ENCODE peak calls at places on chromosomes 16 and 17, in six cellular contexts. E is PC-9, T is neural progenitor cell, L is ovary, M is heart right ventricle, N is transverse colon. H is an unnamed sample. For H3K27me3 and H3K4me1, the result is how much of the 10 kb centered on the place peaks cover.

GRCh38 chr16:86024210-86024609 is 125.2 kb downstream of the IRF8 start:
- DNase-seq in E (no peak), T (no peak), N (no peak), L (no peak), M (no peak), H (no peak)

GRCh38 chr16:85550422-85551318 is 62.5 kb upstream of the GSE1 start:
- DNase-seq in T (no peak), E (no peak), M (no peak), L (no peak), N (no peak), H (no peak)

GRCh38 chr16:71520550-71520949 is 5.7 kb upstream of the CHST4 start:
- DNase-seq in N (no peak), T (no peak), L (no peak), M (no peak), E (peak), H (no peak)

GRCh38 chr17:37824534-37825485 is 80.0 kb upstream of the HNF1B start:
- DNase-seq in T (no peak), M (no peak), L (no peak), N (no peak), E (no peak), H (no peak)

GRCh38 chr17:37476431-37477130 is 13.1 kb upstream of the DUSP14 start:
- DNase-seq in N (peak), E (peak), M (peak), T (no peak), L (no peak), H (peak)

GRCh38 chr16:24069036-24069590 is 187.0 kb upstream of the CACNG3 start:
- DNase-seq in M (no peak), N (no peak), L (no peak), T (no peak), E (no peak), H (no peak)

GRCh38 chr17:64020068-64020766 is at the start of gene ICAM2:
- DNase-seq in M (peak), T (no peak), L (peak), N (peak), E (no peak), H (peak)

GRCh38 chr17:1123397-1124237 is 56.2 kb downstream of the ABR start:
- DNase-seq in M (no peak), L (no peak), E (no peak), N (no peak), T (peak), H (peak)

GRCh38 chr16:8730335-8730915 is 56.0 kb downstream of the ABAT start:
- DNase-seq in L (no peak), E (no peak), T (no peak), N (no peak), M (no peak), H (no peak)

GRCh38 chr17:57604771-57605733 is 140.0 kb downstream of the CCDC182 start:
- DNase-seq in E (no peak), T (peak), M (peak), N (peak), L (peak), H (no peak)

GRCh38 chr17:76271669-76272540 is 6.8 kb downstream of the UBALD2 start:
- DNase-seq in L (peak), N (peak), T (no peak), M (no peak), E (no peak), H (no peak)

GRCh38 chr17:64063766-64064224 is 43.4 kb upstream of the ICAM2 start:
- DNase-seq in T (peak), L (peak), N (peak), M (peak), E (no peak), H (peak)

GRCh38 chr17:39625198-39625769 is 1.5 kb upstream of the PPP1R1B start:
- DNase-seq in L (no peak), E (no peak), M (no peak), N (peak), T (no peak), H (no peak)
- H3K27me3 ChIP-seq in L (under half), E (under half), M (under half), N (under half), T (half or more), H (half or more)

GRCh38 chr17:81512984-81513668 is 527 bp upstream of the ACTG1 start:
- DNase-seq in M (peak), T (peak), N (peak), E (no peak), L (peak), H (peak)
- H3K4me1 ChIP-seq in M (half or more), T (under half), N (under half), E (under half), L (under half), H (half or more)

GRCh38 chr17:45222273-45222993 is 748 bp downstream of the FMNL1 start:
- DNase-seq in N (no peak), M (no peak), T (peak), E (no peak), L (no peak), H (peak)
- H3K4me3 ChIP-seq in N (peak), M (peak), T (peak), E (peak), L (peak), H (peak)

GRCh38 chr17:42787266-42787665 is 6.9 kb downstream of the WNK4 start:
- DNase-seq in E (no peak), N (no peak), L (no peak), M (no peak), T (no peak), H (no peak)
- H3K27me3 ChIP-seq in E (under half), N (under half), L (under half), M (under half), T (under half), H (half or more)

DNA sequence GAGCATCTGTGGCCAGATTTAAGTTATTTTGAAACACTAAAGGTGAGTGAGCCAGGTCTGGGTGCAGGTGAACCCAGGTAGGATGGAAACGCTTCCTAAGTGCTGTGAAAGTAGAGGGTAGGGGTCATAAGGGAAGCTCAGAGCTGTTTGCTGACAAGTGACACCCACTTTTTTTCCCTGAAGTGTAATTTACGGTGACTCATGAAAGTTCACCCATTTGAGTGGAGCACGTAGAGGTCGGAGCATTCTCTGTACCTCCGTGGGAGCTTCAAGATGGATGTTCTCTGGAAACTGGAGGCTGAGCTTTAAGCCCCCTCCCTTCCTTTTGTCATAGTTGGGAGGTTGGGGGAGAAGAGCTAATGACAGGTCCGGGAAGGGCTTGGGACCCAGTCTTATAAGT is 44.3 kb downstream of the MPRIP start:
- DNase-seq in N (peak), L (no peak), T (no peak), E (no peak), M (no peak), H (no peak)
- H3K4me1 ChIP-seq in N (under half), L (under half), T (under half), E (under half), M (under half), H (under half)

DNA sequence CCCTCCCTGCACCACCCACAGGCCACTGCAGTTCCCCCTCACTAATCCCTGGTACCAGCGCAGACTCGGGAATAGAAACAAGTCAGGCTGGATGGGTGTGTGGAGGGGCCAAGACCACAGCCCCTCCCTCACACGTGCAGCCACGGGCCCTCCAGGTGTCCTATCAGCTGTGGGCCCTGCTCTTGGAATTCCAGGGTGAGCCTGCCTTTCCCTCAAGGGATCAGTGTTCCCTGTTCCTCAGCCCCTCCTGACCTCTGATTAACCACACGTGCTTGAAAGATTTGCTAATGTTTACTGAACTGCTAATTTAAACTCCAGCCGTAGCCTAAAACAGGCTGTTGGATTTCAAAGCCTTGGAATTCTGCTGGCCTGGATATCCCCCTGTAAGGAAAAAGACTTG is 146.5 kb downstream of the SOCS1 start:
- DNase-seq in T (no peak), L (no peak), M (no peak), E (no peak), N (no peak), H (no peak)
- H3K4me3 ChIP-seq in T (no peak), L (no peak), M (no peak), E (no peak), N (no peak), H (no peak)

GRCh38 chr17:49471769-49472168 is 23.3 kb upstream of the NGFR start:
- DNase-seq in T (no peak), M (no peak), N (no peak), E (no peak), L (no peak), H (no peak)

GRCh38 chr17:49467175-49467574 is 27.9 kb upstream of the NGFR start:
- DNase-seq in E (no peak), N (no peak), L (no peak), T (no peak), M (no peak), H (no peak)

GRCh38 chr17:49471089-49471683 is 23.9 kb upstream of the NGFR start:
- DNase-seq in L (no peak), M (peak), T (peak), E (no peak), N (no peak), H (peak)

GRCh38 chr17:49469831-49470568 is 25.1 kb upstream of the NGFR start:
- DNase-seq in L (peak), T (peak), E (no peak), M (peak), N (no peak), H (peak)

DNA sequence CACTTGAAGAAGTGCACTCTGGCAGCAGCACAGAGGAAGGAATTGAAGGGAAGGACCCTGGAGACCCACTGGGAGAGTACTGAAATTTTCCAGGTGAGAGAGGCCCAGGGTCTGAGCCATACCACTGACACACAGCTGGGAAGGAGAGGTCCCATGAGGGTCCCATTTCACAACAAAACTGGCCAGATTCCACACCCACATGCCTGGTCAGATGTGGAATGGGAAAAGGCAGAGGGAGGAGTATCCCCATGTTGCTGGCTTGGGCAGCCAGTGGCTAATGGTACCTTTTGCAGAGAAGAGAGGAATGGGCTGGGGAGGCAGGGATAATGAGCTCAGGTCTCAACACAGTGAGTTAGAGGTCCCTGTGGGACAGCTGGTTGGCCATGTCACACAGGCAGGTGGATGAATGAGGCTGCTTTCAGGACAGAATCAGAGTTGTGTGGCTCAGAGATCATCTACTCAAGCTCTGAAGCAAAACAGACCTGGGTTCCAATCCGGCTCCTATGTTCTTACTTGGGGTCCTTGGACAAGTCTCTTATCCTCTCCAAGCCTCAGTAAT is 26.2 kb upstream of the NGFR start:
- DNase-seq in E (no peak), L (no peak), T (no peak), M (no peak), N (no peak), H (no peak)
- H3K27me3 ChIP-seq in E (half or more), L (under half), T (half or more), M (under half), N (half or more), H (under half)

GRCh38 chr16:68283346-68283745 is 19.0 kb downstream of the SLC7A6 start:
- DNase-seq in E (no peak), T (no peak), L (no peak), N (no peak), M (no peak), H (no peak)

GRCh38 chr16:68281368-68282063 is 17.2 kb downstream of the SLC7A6 start:
- DNase-seq in M (no peak), E (no peak), L (no peak), T (no peak), N (no peak), H (no peak)

GRCh38 chr16:68279726-68280125 is 15.4 kb downstream of the SLC7A6 start:
- DNase-seq in M (no peak), T (no peak), N (no peak), E (no peak), L (no peak), H (no peak)

GRCh38 chr16:68282064-68282452 is 17.7 kb downstream of the SLC7A6 start:
- DNase-seq in L (no peak), T (no peak), E (no peak), N (no peak), M (no peak), H (no peak)

DNA sequence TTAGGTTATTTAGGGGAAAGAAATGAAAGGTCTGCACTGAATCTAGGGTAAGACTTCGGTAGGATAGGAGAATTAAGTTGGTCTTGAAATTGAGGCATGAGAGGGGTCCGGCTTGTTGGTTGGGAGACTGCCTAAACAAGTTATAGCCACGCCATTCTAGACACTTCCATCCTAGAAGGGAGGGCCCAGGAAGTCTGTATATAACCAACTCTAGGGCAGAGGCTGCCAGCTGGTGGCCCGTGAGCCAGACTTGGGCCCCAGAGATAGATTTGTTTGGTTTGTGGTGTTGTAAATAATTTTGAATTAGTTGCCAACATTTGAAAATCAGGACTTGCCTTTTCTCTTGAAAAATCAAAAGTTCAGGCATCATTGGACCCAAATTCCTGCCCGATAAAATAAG is 15.8 kb downstream of the SLC7A6 start:
- DNase-seq in M (no peak), N (no peak), E (no peak), L (no peak), T (no peak), H (no peak)
- H3K4me1 ChIP-seq in M (under half), N (under half), E (under half), L (under half), T (under half), H (half or more)

DNA sequence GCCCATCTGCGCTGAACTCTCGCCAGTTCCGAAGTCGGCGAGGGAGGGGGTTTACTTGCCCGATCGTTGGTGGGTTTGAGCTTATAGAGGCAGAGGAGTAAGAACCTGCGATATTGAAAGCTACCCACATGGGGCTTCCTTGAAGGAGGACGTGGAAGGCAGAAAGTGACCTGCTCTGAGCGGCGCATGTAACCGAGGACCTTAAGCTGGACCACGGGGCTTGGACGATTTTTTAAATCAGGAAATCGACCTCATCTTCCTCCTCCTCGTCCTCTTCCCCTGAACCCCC is 2.0 kb downstream of the PRAC2 start:
- DNase-seq in L (no peak), M (no peak), E (no peak), T (no peak), N (no peak), H (no peak)
- H3K4me3 ChIP-seq in L (no peak), M (peak), E (no peak), T (no peak), N (no peak), H (no peak)

DNA sequence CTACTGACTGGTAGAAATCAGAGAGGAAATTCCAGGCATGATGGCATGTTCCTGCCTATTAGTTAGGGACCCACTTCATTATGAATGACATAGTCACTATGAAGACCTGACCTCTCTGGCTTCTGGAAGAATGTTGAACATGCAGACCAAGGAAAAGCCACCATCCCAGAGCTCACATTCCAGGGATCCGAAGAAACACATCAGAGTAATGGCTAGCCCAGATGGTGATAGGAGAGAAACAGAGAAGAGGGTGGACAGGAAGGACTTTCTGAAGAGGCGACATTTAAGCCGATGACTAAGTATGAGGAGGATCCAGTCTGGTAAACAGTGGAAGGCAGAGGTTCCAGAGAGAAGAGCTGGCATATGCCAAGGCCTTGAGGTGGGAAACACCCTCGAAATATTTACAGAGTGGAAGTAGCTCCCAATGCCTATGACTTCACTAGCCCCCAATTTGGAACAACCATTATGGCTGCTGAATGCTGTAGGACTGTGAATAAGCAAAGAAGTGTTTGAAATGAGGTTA is 216.2 kb downstream of the RBFOX1 start:
- DNase-seq in T (no peak), E (no peak), M (no peak), L (no peak), N (no peak), H (no peak)
- H3K27me3 ChIP-seq in T (under half), E (under half), M (under half), L (under half), N (under half), H (under half)